ENCODE peak calls at places on chromosomes 5 and 9, in seven cellular contexts. D, B, Z, U, L, G and S are unnamed samples.

GRCh38 chr5:77957931-77958476 is 181.9 kb upstream of the TBCA start:
- DNase-seq in D (peak), G (no peak), Z (no peak), B (no peak), U (no peak), L (no peak), S (no peak)

GRCh38 chr9:114919611-114920010 is 10.8 kb downstream of the TNFSF8 start:
- DNase-seq in D (no peak), U (no peak), G (no peak), Z (no peak), L (no peak), B (no peak), S (no peak)

GRCh38 chr5:133514456-133514855 is 97.9 kb downstream of the FSTL4 start:
- DNase-seq in G (no peak), L (no peak), D (no peak), U (no peak), Z (no peak), B (no peak), S (no peak)

GRCh38 chr5:130727834-130728233 is 437.2 kb downstream of the HINT1 start:
- DNase-seq in L (no peak), U (no peak), G (no peak), D (no peak), Z (no peak), B (no peak), S (no peak)

GRCh38 chr5:42745426-42745825 is 11.2 kb upstream of the CCDC152 start:
- DNase-seq in B (no peak), L (peak), G (no peak), D (peak), Z (peak), U (peak), S (no peak)

GRCh38 chr5:39323542-39323941 is 40.8 kb downstream of the C9 start:
- DNase-seq in G (no peak), B (no peak), D (no peak), Z (no peak), U (no peak), L (no peak), S (no peak)

GRCh38 chr9:128705051-128705965 is 3.0 kb downstream of the PKN3 start:
- DNase-seq in B (no peak), D (no peak), L (no peak), Z (no peak), G (no peak), U (no peak), S (no peak)

GRCh38 chr5:42851441-42851840 is 39.7 kb upstream of the SELENOP start:
- DNase-seq in L (no peak), G (no peak), Z (no peak), D (no peak), B (no peak), U (no peak), S (no peak)

GRCh38 chr5:97906135-97906534 is 723.1 kb upstream of the RIOK2 start:
- DNase-seq in D (no peak), U (no peak), B (no peak), L (no peak), G (no peak), Z (no peak), S (no peak)

GRCh38 chr9:3436629-3437028 is 89.2 kb downstream of the RFX3 start:
- DNase-seq in Z (no peak), U (no peak), G (no peak), D (no peak), B (no peak), L (no peak), S (no peak)

GRCh38 chr9:120655005-120655622 is 59.2 kb downstream of the MEGF9 start:
- DNase-seq in D (no peak), Z (no peak), U (no peak), L (no peak), B (no peak), G (no peak), S (no peak)

GRCh38 chr9:4333787-4334186 is 33.9 kb upstream of the GLIS3 start:
- DNase-seq in L (no peak), U (no peak), D (no peak), G (no peak), Z (no peak), B (no peak), S (no peak)

GRCh38 chr5:109996246-109996645 is 306.5 kb downstream of the MAN2A1 start:
- DNase-seq in D (no peak), L (no peak), B (no peak), U (no peak), G (no peak), Z (no peak), S (no peak)

GRCh38 chr5:102312586-102312985 is 16.5 kb upstream of the SLCO4C1 start:
- DNase-seq in U (no peak), G (no peak), B (no peak), D (no peak), Z (no peak), L (no peak), S (no peak)

GRCh38 chr5:7916171-7916804 is 47.3 kb downstream of the MTRR start:
- DNase-seq in Z (no peak), D (no peak), G (no peak), U (no peak), L (no peak), B (no peak), S (no peak)

GRCh38 chr5:174692982-174693422 is 31.4 kb upstream of the MSX2 start:
- DNase-seq in U (no peak), G (no peak), D (no peak), L (no peak), Z (no peak), B (peak), S (no peak)

GRCh38 chr5:53971096-53971495 is 339.3 kb downstream of the ARL15 start:
- DNase-seq in G (no peak), L (no peak), D (no peak), B (no peak), Z (no peak), U (no peak), S (no peak)

GRCh38 chr9:110029422-110029814 is 178.5 kb downstream of the C9orf152 start:
- DNase-seq in L (no peak), D (no peak), U (no peak), G (no peak), Z (peak), B (no peak), S (no peak)

GRCh38 chr5:157459715-157460599 is at the start of gene NIPAL4:
- DNase-seq in B (peak), U (no peak), G (no peak), Z (no peak), D (no peak), L (no peak), S (peak)

GRCh38 chr9:96419691-96419969 is 1.5 kb upstream of the ZNF367 start:
- DNase-seq in G (no peak), B (no peak), U (no peak), L (no peak), D (no peak), Z (no peak), S (no peak)

GRCh38 chr9:126030716-126031115 is 283.5 kb downstream of the PBX3 start:
- DNase-seq in D (no peak), L (no peak), Z (no peak), G (no peak), U (no peak), B (no peak), S (no peak)

GRCh38 chr5:179381691-179382090 is 36.4 kb upstream of the ADAMTS2 start:
- DNase-seq in U (no peak), Z (no peak), G (no peak), L (no peak), B (no peak), D (no peak), S (no peak)

GRCh38 chr9:130732793-130733221 is 39.2 kb downstream of the EXOSC2 start:
- DNase-seq in U (no peak), L (peak), B (no peak), G (no peak), Z (no peak), D (no peak), S (peak)

GRCh38 chr9:130731355-130731754 is 37.8 kb downstream of the EXOSC2 start:
- DNase-seq in B (no peak), Z (no peak), U (no peak), L (no peak), G (no peak), D (no peak), S (no peak)

GRCh38 chr9:130728721-130729120 is 35.1 kb downstream of the EXOSC2 start:
- DNase-seq in D (no peak), L (no peak), Z (no peak), G (no peak), B (no peak), U (peak), S (no peak)

GRCh38 chr9:130729145-130729544 is 35.6 kb downstream of the EXOSC2 start:
- DNase-seq in L (no peak), Z (no peak), D (no peak), U (no peak), B (no peak), G (no peak), S (no peak)

DNA sequence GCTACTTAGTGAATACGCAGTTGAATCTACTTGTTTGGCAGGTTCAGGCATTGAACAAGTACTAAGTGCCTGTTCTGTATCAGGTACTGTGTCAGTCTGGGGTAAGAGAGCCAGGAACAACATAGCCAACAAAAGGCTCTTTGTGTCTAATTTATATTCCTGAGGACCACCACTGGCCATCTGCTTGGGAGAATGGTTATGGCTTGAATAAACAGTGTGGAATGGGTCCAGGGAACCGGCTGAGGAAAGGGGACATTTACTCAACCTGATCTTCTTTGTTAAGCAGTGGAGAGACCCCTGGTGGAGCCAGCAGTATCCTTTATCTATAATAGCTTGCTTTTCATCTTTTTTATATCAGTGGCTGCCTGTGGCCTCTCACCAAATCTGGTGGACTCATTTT is 38.6 kb downstream of the EXOSC2 start:
- DNase-seq in B (peak), U (no peak), G (no peak), Z (peak), D (no peak), L (peak), S (no peak)
- TF ChIP-seq JUND in B (no peak), U (no peak), G (no peak), Z (no peak), D (no peak), L (no peak), S (no peak)

GRCh38 chr9:89926691-89927220 is 321.9 kb downstream of the GADD45G start:
- DNase-seq in G (no peak), B (no peak), Z (no peak), L (no peak), U (no peak), D (no peak), S (peak)

GRCh38 chr9:89929315-89929714 is 324.5 kb downstream of the GADD45G start:
- DNase-seq in L (no peak), G (no peak), B (no peak), Z (no peak), D (no peak), U (no peak), S (no peak)

GRCh38 chr9:89928106-89928505 is 323.3 kb downstream of the GADD45G start:
- DNase-seq in D (no peak), L (no peak), G (no peak), Z (no peak), B (no peak), U (no peak), S (no peak)

GRCh38 chr9:89928521-89929275 is 323.9 kb downstream of the GADD45G start:
- DNase-seq in B (no peak), U (no peak), D (no peak), L (no peak), Z (no peak), G (no peak), S (no peak)

GRCh38 chr9:89929721-89930480 is 325.1 kb downstream of the GADD45G start:
- DNase-seq in G (no peak), L (no peak), U (no peak), Z (no peak), D (no peak), B (peak), S (no peak)
- TF ChIP-seq JUND in G (no peak), L (no peak), U (no peak), Z (no peak), D (no peak), B (no peak), S (no peak)

GRCh38 chr9:118596374-118597015 is 772.7 kb downstream of the BRINP1 start:
- DNase-seq in U (no peak), B (no peak), D (no peak), Z (no peak), G (no peak), L (no peak), S (no peak)

GRCh38 chr9:118594428-118594827 is 774.8 kb downstream of the BRINP1 start:
- DNase-seq in L (no peak), Z (no peak), U (no peak), G (no peak), D (no peak), B (no peak), S (no peak)

DNA sequence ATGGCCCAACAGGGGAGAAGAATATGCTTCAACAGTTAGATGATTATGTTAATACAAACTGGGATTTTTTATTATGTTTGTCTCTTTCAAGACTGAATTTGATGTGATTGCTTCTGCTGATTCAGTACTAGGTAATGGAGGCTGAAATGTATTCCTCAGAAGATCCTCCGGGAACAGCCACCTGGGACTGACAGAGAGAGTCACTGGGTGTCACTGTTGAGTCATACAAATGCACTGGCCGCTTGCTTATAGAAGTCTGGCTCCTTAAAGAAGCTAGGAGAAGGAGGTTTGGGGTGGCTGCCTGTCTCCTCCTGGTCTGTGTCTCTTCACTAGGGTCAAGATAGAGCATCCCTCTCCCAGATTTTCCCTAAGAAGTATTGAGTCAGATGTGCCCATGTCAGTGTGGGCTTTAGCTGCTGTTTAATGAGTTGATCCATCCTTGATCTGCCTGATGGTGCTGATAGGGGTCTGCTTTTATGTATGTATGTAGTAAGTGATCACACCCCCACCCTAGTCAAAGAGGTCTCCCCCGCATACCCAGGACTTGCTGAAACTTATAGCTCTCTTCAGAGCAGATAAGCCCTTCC is 773.4 kb downstream of the BRINP1 start:
- DNase-seq in L (no peak), B (peak), U (no peak), D (peak), Z (no peak), G (no peak), S (peak)
- TF ChIP-seq JUND in L (no peak), B (no peak), U (no peak), D (no peak), Z (no peak), G (no peak), S (no peak)

GRCh38 chr9:104835163-104835562 is 71.2 kb downstream of the NIPSNAP3B start:
- DNase-seq in Z (no peak), G (no peak), D (no peak), U (no peak), B (no peak), L (no peak), S (no peak)
- TF ChIP-seq JUND in Z (no peak), G (no peak), D (no peak), U (no peak), B (no peak), L (no peak), S (no peak)

GRCh38 chr5:139696894-139697658 is 48.9 kb downstream of the CXXC5 start:
- DNase-seq in G (no peak), Z (peak), L (peak), U (no peak), B (peak), D (no peak), S (no peak)
- TF ChIP-seq JUND in G (no peak), Z (peak), L (peak), U (no peak), B (peak), D (peak), S (no peak)

DNA sequence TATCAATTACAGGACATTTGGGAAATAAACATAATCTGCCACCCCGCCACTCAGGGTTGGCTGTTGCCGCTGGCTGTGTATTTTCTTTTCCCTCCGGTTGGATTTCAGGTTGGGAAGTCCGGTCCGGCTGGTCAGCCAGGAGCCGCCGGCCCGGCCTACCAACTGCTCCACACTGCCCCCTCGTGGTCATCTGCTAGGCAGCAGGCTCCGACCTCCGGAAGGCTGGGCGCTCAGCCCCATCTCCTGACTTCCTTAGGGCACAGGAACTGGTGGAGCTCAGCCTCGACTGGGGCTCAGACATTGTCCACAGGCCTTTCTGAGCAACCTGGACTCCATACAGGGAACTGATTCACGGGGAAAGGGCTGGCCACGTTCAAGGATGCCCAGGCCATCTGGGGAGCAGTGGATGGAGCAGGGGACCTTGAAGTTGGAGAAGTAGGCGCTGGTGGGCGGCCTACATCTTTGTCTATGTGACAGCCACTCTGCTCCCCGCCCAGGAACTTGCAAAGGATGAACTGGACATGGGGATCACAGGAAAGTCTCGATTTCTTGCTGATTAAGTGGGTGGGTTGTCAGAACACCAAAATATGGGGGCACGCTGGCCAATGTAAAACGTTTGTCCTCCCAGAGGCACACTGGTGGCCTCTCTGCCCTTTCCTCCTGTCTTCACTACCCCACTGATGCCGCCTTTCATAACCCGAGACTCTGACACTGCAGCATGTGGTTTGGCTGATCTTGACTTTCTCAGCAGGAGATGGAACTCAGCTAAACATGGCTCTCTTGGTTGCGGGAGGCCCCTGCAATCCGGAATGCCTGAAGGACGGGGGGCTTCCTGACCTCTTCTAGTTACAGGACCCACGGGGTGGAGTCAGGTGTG is 43.7 kb downstream of the NXNL2 start:
- DNase-seq in D (peak), B (peak), L (peak), Z (peak), U (peak), G (peak), S (peak)
- TF ChIP-seq JUND in D (peak), B (no peak), L (no peak), Z (no peak), U (no peak), G (no peak), S (no peak)

GRCh38 chr9:111282940-111283339 is 47.1 kb downstream of the OR2K2 start:
- DNase-seq in U (no peak), B (no peak), Z (no peak), G (no peak), L (no peak), D (no peak), S (no peak)

GRCh38 chr9:111284703-111285102 is 45.3 kb downstream of the OR2K2 start:
- DNase-seq in B (no peak), D (no peak), G (no peak), L (no peak), U (no peak), Z (no peak), S (no peak)

DNA sequence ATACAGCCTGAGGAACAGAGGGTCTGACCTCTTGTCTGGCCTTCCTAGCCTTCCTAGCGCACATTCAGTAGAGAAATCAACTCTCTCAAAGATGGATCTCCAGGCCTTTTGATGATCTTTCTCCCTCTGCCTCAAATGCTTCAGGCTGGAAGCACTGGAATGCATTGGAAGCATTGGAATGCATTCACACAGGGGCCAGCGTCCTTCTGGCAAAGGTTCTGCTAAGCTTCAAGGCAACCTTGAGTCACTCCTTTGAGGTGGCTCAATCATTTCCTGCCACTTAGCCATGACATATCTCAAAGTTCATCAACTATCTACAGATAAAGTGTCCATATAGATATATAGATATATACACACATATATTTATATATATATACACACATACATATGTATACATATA is 42.9 kb downstream of the OR2K2 start:
- DNase-seq in Z (no peak), U (peak), D (no peak), G (no peak), L (no peak), B (no peak), S (peak)
- TF ChIP-seq JUND in Z (no peak), U (peak), D (no peak), G (no peak), L (no peak), B (peak), S (no peak)